ENCODE peak calls at places on chromosomes 4 and X, in four cellular contexts. O is H1, K is HepG2, U is GM12878. J is an unnamed sample.

GRCh38 chrX:49303346-49303745 is at the start of gene GAGE10:
- DNase-seq in O (no peak), K (no peak), U (no peak), J (no peak)

GRCh38 chr4:3208826-3209225 is 40.1 kb upstream of the MSANTD1 start:
- DNase-seq in O (no peak), K (no peak), U (no peak), J (no peak)

GRCh38 chr4:119227690-119228089 is 15.2 kb downstream of the USP53 start:
- DNase-seq in O (no peak), K (no peak), U (no peak), J (no peak)

GRCh38 chr4:157217708-157218107 is 2.8 kb upstream of the GRIA2 start:
- DNase-seq in O (no peak), K (peak; percentile 3), U (no peak), J (no peak)

GRCh38 chrX:84168574-84168973 is 19.4 kb downstream of the RPS6KA6 start:
- DNase-seq in O (no peak), K (no peak), U (no peak), J (no peak)

GRCh38 chr4:172142331-172142738 is 329.1 kb downstream of the GALNTL6 start:
- DNase-seq in O (no peak), K (no peak), U (no peak), J (no peak)

GRCh38 chr4:177583000-177583399 is 140.8 kb upstream of the AGA start:
- DNase-seq in O (no peak), K (no peak), U (no peak), J (no peak)

GRCh38 chr4:39384563-39384962 is 18.4 kb upstream of the RFC1 start:
- DNase-seq in O (no peak), K (no peak), U (no peak), J (no peak)

GRCh38 chr4:184506527-184507121 is 32.3 kb upstream of the IRF2 start:
- DNase-seq in O (no peak), K (peak; percentile 24), U (peak; percentile 78), J (no peak)

GRCh38 chr4:110641218-110641617 is 18.3 kb upstream of the PITX2 start:
- DNase-seq in O (peak; percentile 61), K (no peak), U (no peak), J (no peak)

GRCh38 chr4:47287735-47288134 is 175.8 kb downstream of the COMMD8 start:
- DNase-seq in O (no peak), K (no peak), U (peak; percentile 12), J (no peak)

GRCh38 chrX:71615954-71616353 is 2.4 kb downstream of the CXCR3 start:
- DNase-seq in O (no peak), K (no peak), U (no peak), J (no peak)

GRCh38 chrX:94058728-94059382 is 384.8 kb downstream of the FAM133A start:
- DNase-seq in O (no peak), K (peak; percentile 3), U (no peak), J (peak; percentile 3)

GRCh38 chr4:4480205-4480604 is 61.6 kb downstream of the STX18 start:
- DNase-seq in O (no peak), K (no peak), U (no peak), J (no peak)

GRCh38 chrX:117972681-117973080 is 143.9 kb downstream of the KLHL13 start:
- DNase-seq in O (no peak), K (no peak), U (no peak), J (no peak)

GRCh38 chr4:90187148-90187884 is 60.1 kb downstream of the CCSER1 start:
- DNase-seq in O (no peak), K (no peak), U (peak; percentile 35), J (no peak)

GRCh38 chrX:148755111-148755510 is 254.7 kb downstream of the AFF2 start:
- DNase-seq in O (no peak), K (no peak), U (no peak), J (no peak)

GRCh38 chr4:94548571-94548970 is 96.8 kb downstream of the PDLIM5 start:
- DNase-seq in O (no peak), K (peak; percentile 71), U (no peak), J (peak; percentile 15)

GRCh38 chr4:57190651-57191481 is 80.7 kb upstream of the IGFBP7 start:
- DNase-seq in O (peak; percentile 88), K (peak; percentile 18), U (no peak), J (peak; percentile 69)

GRCh38 chr4:176054942-176055341 is 10.7 kb upstream of the WDR17 start:
- DNase-seq in O (no peak), K (no peak), U (no peak), J (no peak)
- TF ChIP-seq HDAC6 in O (no peak), K (no peak), U (no peak), J (no peak)

GRCh38 chr4:41507292-41507933 is 30.5 kb upstream of the LIMCH1 start:
- DNase-seq in O (no peak), K (no peak), U (no peak), J (no peak)
- TF ChIP-seq HDAC6 in O (no peak), K (no peak), U (no peak), J (no peak)

GRCh38 chr4:128465523-128465922 is 177.9 kb upstream of the PGRMC2 start:
- DNase-seq in O (no peak), K (no peak), U (no peak), J (no peak)

GRCh38 chr4:128471576-128471975 is 184.0 kb upstream of the PGRMC2 start:
- DNase-seq in O (no peak), K (no peak), U (no peak), J (peak; percentile 90)

GRCh38 chr4:128468485-128468989 is 180.9 kb upstream of the PGRMC2 start:
- DNase-seq in O (no peak), K (no peak), U (no peak), J (peak; percentile 31)

GRCh38 chr4:128475597-128475996 is 188.0 kb upstream of the PGRMC2 start:
- DNase-seq in O (no peak), K (no peak), U (no peak), J (no peak)

DNA sequence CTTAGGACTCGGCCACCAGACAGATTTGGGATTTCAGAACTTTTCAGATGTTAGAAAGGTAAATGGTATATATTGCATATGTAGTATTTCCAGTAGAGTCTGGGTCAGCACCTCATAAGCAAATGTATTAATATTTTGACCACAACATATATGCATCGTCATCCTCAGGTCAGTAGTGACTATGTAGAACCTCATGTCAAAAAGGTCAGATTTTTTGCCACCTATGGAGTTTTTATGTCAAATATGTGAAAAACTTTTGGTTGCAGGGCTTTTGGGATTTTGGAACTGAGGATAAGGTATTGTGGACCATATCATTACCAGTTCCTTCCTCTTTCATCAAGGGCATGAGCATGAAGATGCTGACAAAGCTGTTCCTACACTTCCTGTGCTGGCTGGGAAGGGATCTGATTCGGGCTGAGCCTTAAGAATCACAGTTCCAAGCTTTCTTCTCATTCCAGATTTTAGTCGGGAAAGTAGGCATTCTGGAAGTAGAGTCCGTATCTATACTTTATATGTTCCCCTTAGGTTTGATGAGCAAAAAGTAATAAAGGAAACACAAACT is 183.0 kb upstream of the PGRMC2 start:
- DNase-seq in O (no peak), K (no peak), U (no peak), J (no peak)
- TF ChIP-seq HDAC6 in O (no peak), K (no peak), U (no peak), J (no peak)

GRCh38 chr4:16226816-16227461 is 668 bp upstream of the TAPT1 start:
- DNase-seq in O (peak; percentile 72), K (peak; percentile 35), U (no peak), J (peak; percentile 54)

GRCh38 chr4:16225996-16226815 is at the start of gene TAPT1:
- DNase-seq in O (peak; percentile 83), K (no peak), U (no peak), J (peak; percentile 84)

GRCh38 chr4:16225681-16225995 is 633 bp downstream of the TAPT1 start:
- DNase-seq in O (no peak), K (no peak), U (no peak), J (no peak)

GRCh38 chr4:16229604-16230003 is 3.3 kb upstream of the TAPT1 start:
- DNase-seq in O (no peak), K (no peak), U (no peak), J (no peak)

GRCh38 chr4:16227462-16227868 is 1.2 kb upstream of the TAPT1 start:
- DNase-seq in O (no peak), K (peak; percentile 32), U (no peak), J (no peak)
- TF ChIP-seq HDAC6 in O (no peak), K (no peak), U (no peak), J (no peak)

GRCh38 chr4:125085-125820 is 952 bp downstream of the ZNF718 start:
- DNase-seq in O (peak; percentile 74), K (no peak), U (no peak), J (peak; percentile 46)
- TF ChIP-seq HDAC6 in O (no peak), K (no peak), U (no peak), J (no peak)

J was measured in K562.